ENCODE peak calls at places on chromosomes 5 and 9, in ten cellular contexts. O is CD8-positive, alpha-beta T cell; Q is NCI-H1417; I is Calu3; V is neural crest cell; F is stimulated activated CD8-positive, alpha-beta memory T cell treated with anti-CD3 and anti-CD28 coated beads, Interleukin-7, amount 100 ng/mL, for 24 hours; B is Jurkat, Clone E6-1; N is HTR-8/SVneo; U is BJ; H is HT-29. K is an unnamed sample.

GRCh38 chr5:773517-774264 is 10.8 kb downstream of the ZDHHC11B start:
- DNase-seq in O (no peak), Q (no peak), I (no peak), V (no peak), F (no peak), B (no peak), N (peak; percentile 3), U (no peak), H (no peak), K (no peak)

GRCh38 chr5:80761176-80761575 is 106.4 kb upstream of the DHFR start:
- DNase-seq in O (no peak), Q (no peak), I (no peak), V (no peak), F (no peak), B (no peak), N (no peak), U (no peak), H (peak; percentile 4), K (no peak)

GRCh38 chr9:36275060-36275459 is 16.8 kb upstream of the GNE start:
- DNase-seq in O (no peak), Q (no peak), I (no peak), V (no peak), F (no peak), B (no peak), N (no peak), U (no peak), H (peak; percentile 58), K (no peak)

GRCh38 chr5:90968319-90968718 is 409.7 kb downstream of the ADGRV1 start:
- DNase-seq in O (no peak), Q (no peak), I (no peak), V (no peak), F (no peak), B (peak; percentile 35), N (no peak), U (no peak), H (no peak), K (no peak)

GRCh38 chr5:72347801-72348305 is 27.7 kb downstream of the PTCD2 start:
- DNase-seq in O (no peak), Q (no peak), I (no peak), V (no peak), F (no peak), B (no peak), N (peak; percentile 83), U (peak; percentile 73), H (no peak), K (no peak)

GRCh38 chr5:6599739-6600138 is 33.1 kb downstream of the NSUN2 start:
- DNase-seq in O (no peak), Q (no peak), I (no peak), V (no peak), F (no peak), B (no peak), N (no peak), U (no peak), H (no peak), K (no peak)

GRCh38 chr9:70030156-70030555 is 13.5 kb upstream of the MAMDC2 start:
- DNase-seq in O (no peak), Q (no peak), I (no peak), V (no peak), F (no peak), B (no peak), N (no peak), U (no peak), H (no peak), K (no peak)

GRCh38 chr5:73282923-73283322 is 109.9 kb downstream of the TMEM174 start:
- DNase-seq in O (no peak), Q (no peak), I (no peak), V (no peak), F (no peak), B (no peak), N (no peak), U (no peak), H (no peak), K (no peak)

GRCh38 chr5:95600557-95600956 is 19.3 kb upstream of the GPR150 start:
- DNase-seq in O (no peak), Q (no peak), I (no peak), V (no peak), F (no peak), B (no peak), N (no peak), U (peak; percentile 65), H (no peak), K (no peak)

GRCh38 chr5:52788505-52788821 is 747 bp downstream of the ITGA1 start:
- DNase-seq in O (no peak), Q (no peak), I (no peak), V (no peak), F (no peak), B (no peak), N (no peak), U (no peak), H (no peak), K (no peak)

K was measured in LoVo.